ENCODE peak calls at places on chromosome 1, in nine cellular contexts. One of them, this sample, is unnamed.

GRCh38 chr1:44405804-44406743 is 1.0 kb downstream of the RNF220 start:
- DNase-seq in NCI-H1092 treated with DMSO at 0.1 percent for 48 hours: peak; percentile 12
- DNase-seq in iPS DF 6.9: no peak
- DNase-seq in progenitor cell of endocrine pancreas: peak; percentile 14
- DNase-seq in activated T-cell treated with anti-CD3 and anti-CD28 coated beads, Interleukin-2, amount 50 U/mL, for 72 hours: peak; percentile 56
- DNase-seq in stimulated activated CD8-positive, alpha-beta memory T cell treated with anti-CD3 and anti-CD28 coated beads, Interleukin-7, amount 100 ng/mL, for 24 hours: no peak
- DNase-seq in C1 segment of cervical spinal cord: peak; percentile 52
- DNase-seq in D341Med: peak; percentile 65
- DNase-seq in GOT3: no peak
- DNase-seq in this sample: peak; percentile 39

GRCh38 chr1:24743404-24744211 is 1.6 kb upstream of the CLIC4 start:
- DNase-seq in NCI-H1092 treated with DMSO at 0.1 percent for 48 hours: no peak
- DNase-seq in iPS DF 6.9: no peak
- DNase-seq in progenitor cell of endocrine pancreas: no peak
- DNase-seq in activated T-cell treated with anti-CD3 and anti-CD28 coated beads, Interleukin-2, amount 50 U/mL, for 72 hours: no peak
- DNase-seq in stimulated activated CD8-positive, alpha-beta memory T cell treated with anti-CD3 and anti-CD28 coated beads, Interleukin-7, amount 100 ng/mL, for 24 hours: no peak
- DNase-seq in C1 segment of cervical spinal cord: peak; percentile 36
- DNase-seq in D341Med: no peak
- DNase-seq in GOT3: no peak
- DNase-seq in this sample: no peak

GRCh38 chr1:189619682-189620332 is 857.9 kb downstream of the BRINP3 start:
- DNase-seq in NCI-H1092 treated with DMSO at 0.1 percent for 48 hours: peak; percentile 15
- DNase-seq in iPS DF 6.9: no peak
- DNase-seq in progenitor cell of endocrine pancreas: no peak
- DNase-seq in activated T-cell treated with anti-CD3 and anti-CD28 coated beads, Interleukin-2, amount 50 U/mL, for 72 hours: no peak
- DNase-seq in stimulated activated CD8-positive, alpha-beta memory T cell treated with anti-CD3 and anti-CD28 coated beads, Interleukin-7, amount 100 ng/mL, for 24 hours: no peak
- DNase-seq in C1 segment of cervical spinal cord: no peak
- DNase-seq in D341Med: no peak
- DNase-seq in GOT3: no peak
- DNase-seq in this sample: no peak

GRCh38 chr1:117607471-117607870 is 1.6 kb downstream of the TENT5C start:
- DNase-seq in NCI-H1092 treated with DMSO at 0.1 percent for 48 hours: no peak
- DNase-seq in iPS DF 6.9: no peak
- DNase-seq in progenitor cell of endocrine pancreas: no peak
- DNase-seq in activated T-cell treated with anti-CD3 and anti-CD28 coated beads, Interleukin-2, amount 50 U/mL, for 72 hours: peak; percentile 55
- DNase-seq in stimulated activated CD8-positive, alpha-beta memory T cell treated with anti-CD3 and anti-CD28 coated beads, Interleukin-7, amount 100 ng/mL, for 24 hours: no peak
- DNase-seq in C1 segment of cervical spinal cord: no peak
- DNase-seq in D341Med: no peak
- DNase-seq in GOT3: no peak
- DNase-seq in this sample: peak; percentile 70

GRCh38 chr1:78577257-78578100 is 42.8 kb upstream of the IFI44L start:
- DNase-seq in NCI-H1092 treated with DMSO at 0.1 percent for 48 hours: no peak
- DNase-seq in iPS DF 6.9: no peak
- DNase-seq in progenitor cell of endocrine pancreas: no peak
- DNase-seq in activated T-cell treated with anti-CD3 and anti-CD28 coated beads, Interleukin-2, amount 50 U/mL, for 72 hours: no peak
- DNase-seq in stimulated activated CD8-positive, alpha-beta memory T cell treated with anti-CD3 and anti-CD28 coated beads, Interleukin-7, amount 100 ng/mL, for 24 hours: no peak
- DNase-seq in C1 segment of cervical spinal cord: no peak
- DNase-seq in D341Med: no peak
- DNase-seq in GOT3: no peak
- DNase-seq in this sample: no peak

GRCh38 chr1:233777571-233777970 is 126.9 kb upstream of the SLC35F3 start:
- DNase-seq in NCI-H1092 treated with DMSO at 0.1 percent for 48 hours: no peak
- DNase-seq in iPS DF 6.9: no peak
- DNase-seq in progenitor cell of endocrine pancreas: no peak
- DNase-seq in activated T-cell treated with anti-CD3 and anti-CD28 coated beads, Interleukin-2, amount 50 U/mL, for 72 hours: no peak
- DNase-seq in stimulated activated CD8-positive, alpha-beta memory T cell treated with anti-CD3 and anti-CD28 coated beads, Interleukin-7, amount 100 ng/mL, for 24 hours: no peak
- DNase-seq in C1 segment of cervical spinal cord: peak; percentile 14
- DNase-seq in D341Med: no peak
- DNase-seq in GOT3: no peak
- DNase-seq in this sample: no peak

GRCh38 chr1:93177991-93178390 is 2.2 kb downstream of the TMED5 start:
- DNase-seq in NCI-H1092 treated with DMSO at 0.1 percent for 48 hours: no peak
- DNase-seq in iPS DF 6.9: no peak
- DNase-seq in progenitor cell of endocrine pancreas: no peak
- DNase-seq in activated T-cell treated with anti-CD3 and anti-CD28 coated beads, Interleukin-2, amount 50 U/mL, for 72 hours: no peak
- DNase-seq in stimulated activated CD8-positive, alpha-beta memory T cell treated with anti-CD3 and anti-CD28 coated beads, Interleukin-7, amount 100 ng/mL, for 24 hours: no peak
- DNase-seq in C1 segment of cervical spinal cord: no peak
- DNase-seq in D341Med: no peak
- DNase-seq in GOT3: no peak
- DNase-seq in this sample: no peak

GRCh38 chr1:207997486-207998268 is 86.8 kb upstream of the CD34 start:
- DNase-seq in NCI-H1092 treated with DMSO at 0.1 percent for 48 hours: peak; percentile 67
- DNase-seq in iPS DF 6.9: peak; percentile 70
- DNase-seq in progenitor cell of endocrine pancreas: peak; percentile 44
- DNase-seq in activated T-cell treated with anti-CD3 and anti-CD28 coated beads, Interleukin-2, amount 50 U/mL, for 72 hours: peak; percentile 46
- DNase-seq in stimulated activated CD8-positive, alpha-beta memory T cell treated with anti-CD3 and anti-CD28 coated beads, Interleukin-7, amount 100 ng/mL, for 24 hours: peak; percentile 24
- DNase-seq in C1 segment of cervical spinal cord: peak; percentile 14
- DNase-seq in D341Med: peak; percentile 82
- DNase-seq in GOT3: no peak
- DNase-seq in this sample: peak; percentile 65

GRCh38 chr1:232767381-232768074 is 37.7 kb upstream of the MAP10 start:
- DNase-seq in NCI-H1092 treated with DMSO at 0.1 percent for 48 hours: no peak
- DNase-seq in iPS DF 6.9: no peak
- DNase-seq in progenitor cell of endocrine pancreas: no peak
- DNase-seq in activated T-cell treated with anti-CD3 and anti-CD28 coated beads, Interleukin-2, amount 50 U/mL, for 72 hours: no peak
- DNase-seq in stimulated activated CD8-positive, alpha-beta memory T cell treated with anti-CD3 and anti-CD28 coated beads, Interleukin-7, amount 100 ng/mL, for 24 hours: no peak
- DNase-seq in C1 segment of cervical spinal cord: peak; percentile 5
- DNase-seq in D341Med: no peak
- DNase-seq in GOT3: peak; percentile 61
- DNase-seq in this sample: no peak

GRCh38 chr1:161177112-161177935 is at the start of gene B4GALT3:
- DNase-seq in NCI-H1092 treated with DMSO at 0.1 percent for 48 hours: peak; percentile 97
- DNase-seq in iPS DF 6.9: no peak
- DNase-seq in progenitor cell of endocrine pancreas: peak; percentile 94
- DNase-seq in activated T-cell treated with anti-CD3 and anti-CD28 coated beads, Interleukin-2, amount 50 U/mL, for 72 hours: peak; percentile 94
- DNase-seq in stimulated activated CD8-positive, alpha-beta memory T cell treated with anti-CD3 and anti-CD28 coated beads, Interleukin-7, amount 100 ng/mL, for 24 hours: peak; percentile 97
- DNase-seq in C1 segment of cervical spinal cord: peak; percentile 88
- DNase-seq in D341Med: peak; percentile 100
- DNase-seq in GOT3: peak; percentile 70
- DNase-seq in this sample: peak; percentile 94

This sample was measured in activated CD8-positive, alpha-beta T cell treated with anti-CD3 and anti-CD28 coated beads, Interleukin-2, amount 10 ng/mL, durations not matched to agents 7 days and 5 days.